ENCODE peak calls at places on chromosomes 1 and 21, in eight cellular contexts. B is A549, T is IMR-90, I is H1, Y is K562, P is SK-N-SH, C is GM12878, S is HepG2. F is an unnamed sample.

GRCh38 chr21:45410865-45411809 is 6.2 kb downstream of the COL18A1 start:
- DNase-seq in C (no peak), I (no peak), T (no peak), B (no peak), P (no peak), Y (peak; percentile 97), S (no peak), F (no peak)

GRCh38 chr1:209045326-209046057 is 538.0 kb upstream of the CAMK1G start:
- DNase-seq in T (no peak), C (no peak), P (no peak), I (no peak), Y (no peak), B (no peak), S (no peak), F (no peak)

GRCh38 chr1:115530407-115530806 is 111.4 kb upstream of the VANGL1 start:
- DNase-seq in B (no peak), C (no peak), S (no peak), Y (no peak), T (peak; percentile 71), P (no peak), I (no peak), F (no peak)

GRCh38 chr1:111827946-111828345 is 72.2 kb downstream of the DDX20 start:
- DNase-seq in I (no peak), P (no peak), T (no peak), Y (no peak), S (no peak), C (no peak), B (no peak), F (no peak)

GRCh38 chr1:21815724-21816311 is 3.8 kb downstream of the LDLRAD2 start:
- DNase-seq in P (peak; percentile 16), B (no peak), T (peak; percentile 10), C (no peak), S (no peak), Y (no peak), I (no peak), F (no peak)

GRCh38 chr21:18340387-18340942 is 63.1 kb downstream of the TMPRSS15 start:
- DNase-seq in B (no peak), T (no peak), I (no peak), Y (no peak), C (no peak), S (no peak), P (no peak), F (no peak)

GRCh38 chr1:26745191-26745590 is 42.6 kb upstream of the PIGV start:
- DNase-seq in B (no peak), S (no peak), T (peak; percentile 47), C (no peak), P (no peak), I (no peak), Y (no peak), F (no peak)

GRCh38 chr1:207069858-207070506 is 16.9 kb downstream of the PFKFB2 start:
- DNase-seq in T (no peak), S (no peak), P (no peak), I (no peak), C (no peak), Y (no peak), B (no peak), F (no peak)

GRCh38 chr1:239719642-239720258 is 333.4 kb downstream of the CHRM3 start:
- DNase-seq in P (no peak), C (no peak), Y (no peak), B (no peak), I (no peak), T (no peak), S (no peak), F (no peak)

GRCh38 chr21:45481566-45481965 is 60.7 kb downstream of the SLC19A1 start:
- DNase-seq in P (no peak), I (no peak), S (no peak), T (no peak), B (no peak), C (no peak), Y (no peak), F (no peak)

GRCh38 chr1:178192686-178193085 is 98.8 kb downstream of the RASAL2 start:
- DNase-seq in C (no peak), S (no peak), T (peak; percentile 72), Y (no peak), I (no peak), P (no peak), B (peak; percentile 87), F (no peak)

GRCh38 chr1:36175137-36176095 is 19.5 kb downstream of the MAP7D1 start:
- DNase-seq in B (no peak), P (no peak), C (no peak), S (no peak), Y (no peak), T (peak; percentile 56), I (no peak), F (no peak)

GRCh38 chr1:236130372-236130771 is 12.0 kb upstream of the GPR137B start:
- DNase-seq in T (no peak), C (no peak), P (no peak), I (no peak), S (no peak), Y (no peak), B (no peak), F (no peak)

GRCh38 chr21:29072873-29073221 is 601 bp downstream of the CCT8 start:
- DNase-seq in I (no peak), P (peak; percentile 26), T (peak; percentile 38), S (peak; percentile 25), B (peak; percentile 7), C (no peak), Y (no peak), F (no peak)

GRCh38 chr1:78676347-78676982 is 26.8 kb downstream of the IFI44 start:
- DNase-seq in S (peak; percentile 39), P (peak; percentile 28), C (no peak), Y (peak; percentile 52), T (peak; percentile 78), I (no peak), B (peak; percentile 59), F (peak; percentile 40)

GRCh38 chr1:9127395-9128160 is 1.3 kb downstream of the GPR157 start:
- DNase-seq in Y (no peak), I (no peak), P (no peak), C (no peak), S (no peak), T (no peak), B (no peak), F (no peak)

GRCh38 chr1:210377934-210378333 is 49.2 kb downstream of the HHAT start:
- DNase-seq in Y (no peak), T (peak; percentile 72), P (no peak), B (no peak), S (no peak), C (no peak), I (no peak), F (no peak)

GRCh38 chr1:114229368-114229767 is 75.7 kb upstream of the SYT6 start:
- DNase-seq in I (no peak), S (no peak), C (no peak), T (no peak), P (no peak), B (no peak), Y (no peak), F (no peak)

GRCh38 chr1:240126821-240127220 is 35.1 kb downstream of the FMN2 start:
- DNase-seq in I (no peak), S (no peak), C (no peak), T (peak; percentile 25), Y (no peak), B (no peak), P (peak; percentile 17), F (no peak)

GRCh38 chr1:10399487-10399917 is 638 bp downstream of the PGD start:
- DNase-seq in I (no peak), P (no peak), B (no peak), T (peak; percentile 54), C (no peak), Y (no peak), S (peak; percentile 30), F (no peak)

GRCh38 chr21:34180826-34181359 is 107.5 kb downstream of the MRPS6 start:
- DNase-seq in C (no peak), Y (no peak), T (no peak), S (peak; percentile 28), I (no peak), P (no peak), B (no peak), F (no peak)

GRCh38 chr1:203835476-203835875 is 25.9 kb upstream of the SNRPE start:
- DNase-seq in B (peak; percentile 11), T (no peak), P (no peak), I (no peak), S (no peak), C (no peak), Y (no peak), F (no peak)

DNA sequence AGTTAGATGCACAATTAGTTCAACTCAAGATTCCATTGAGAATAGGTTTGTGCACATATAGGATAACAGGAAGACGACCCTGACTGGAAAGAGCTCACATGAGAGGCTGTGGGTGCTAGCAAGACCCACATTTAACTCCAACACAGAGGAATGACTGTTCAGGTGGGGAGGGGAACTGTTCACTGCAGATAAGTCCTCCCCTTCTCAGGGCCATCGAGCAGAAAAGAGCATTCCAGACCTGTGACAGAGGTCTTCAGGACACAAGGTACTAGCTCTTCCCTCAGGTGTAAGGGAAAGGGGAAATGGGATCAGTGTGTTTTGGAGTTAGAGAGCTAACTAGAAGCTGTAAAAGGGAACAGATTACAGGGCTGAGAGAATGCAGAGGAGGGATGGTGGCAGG is 8.7 kb downstream of the PTGER3 start:
- DNase-seq in Y (no peak), T (no peak), P (no peak), I (no peak), S (no peak), B (no peak), C (no peak), F (no peak)
- TF ChIP-seq RAD21 in Y (no peak), T (no peak), P (no peak), I (no peak), S (no peak), B (no peak), C (no peak), F (no peak)

GRCh38 chr1:201229095-201229494 is 38.5 kb downstream of the IGFN1 start:
- DNase-seq in P (no peak), B (no peak), I (no peak), C (no peak), Y (no peak), T (no peak), S (no peak), F (no peak)
- TF ChIP-seq RAD21 in P (no peak), B (no peak), I (no peak), C (no peak), Y (no peak), T (no peak), S (no peak), F (no peak)

GRCh38 chr1:155304558-155305063 is 3.4 kb upstream of the PKLR start:
- DNase-seq in Y (no peak), C (no peak), I (no peak), B (no peak), P (no peak), T (no peak), S (peak; percentile 65), F (no peak)
- TF ChIP-seq RAD21 in Y (no peak), C (no peak), I (no peak), B (no peak), P (no peak), T (no peak), S (no peak), F (no peak)

DNA sequence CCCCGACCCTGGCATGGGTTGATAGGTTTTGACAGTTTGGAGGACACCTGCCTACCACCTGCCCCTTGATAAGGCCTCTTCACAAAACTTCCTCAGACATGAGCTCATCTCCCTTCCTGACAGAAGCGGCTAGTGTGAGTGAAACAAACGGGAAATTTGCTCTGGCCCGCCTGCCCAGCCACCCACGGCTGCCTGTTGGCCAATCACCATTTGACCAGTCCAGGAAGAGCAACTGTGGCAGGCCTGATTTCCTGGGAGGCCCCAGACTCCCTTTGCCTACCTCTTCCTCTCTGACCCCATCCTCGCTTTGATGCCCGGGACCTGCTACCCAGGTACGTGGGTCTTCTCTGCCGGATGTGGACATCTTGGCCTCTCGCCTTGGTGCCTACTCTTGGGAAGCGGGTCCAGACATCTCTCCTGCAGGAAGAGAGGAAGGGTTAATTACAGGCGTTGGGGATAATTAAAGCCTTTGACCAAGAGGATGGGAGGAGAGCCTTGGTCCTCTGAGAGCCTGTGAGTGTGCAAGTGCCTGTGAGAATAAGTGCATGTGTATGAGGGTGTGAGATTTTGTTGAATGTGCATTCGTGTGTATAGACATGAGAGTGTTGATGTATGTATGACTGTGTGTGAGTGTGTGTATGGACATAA is 1.1 kb upstream of the EPHA2 start:
- DNase-seq in I (no peak), C (no peak), T (peak; percentile 71), P (no peak), B (no peak), Y (no peak), S (peak; percentile 55), F (no peak)
- TF ChIP-seq RAD21 in I (no peak), C (no peak), T (no peak), P (no peak), B (no peak), Y (no peak), S (no peak), F (no peak)